ENCODE peak calls at places on chromosome 20, in four cellular contexts. One of them, this sample, is unnamed.

GRCh38 chr20:1275919-1276318 is 9.8 kb downstream of the SNPH start:
- DNase-seq in H1: no peak
- DNase-seq in K562: no peak
- DNase-seq in SK-N-SH: no peak
- DNase-seq in this sample: no peak

GRCh38 chr20:32017711-32018251 is 7.5 kb downstream of the CCM2L start:
- DNase-seq in H1: peak; percentile 85
- DNase-seq in SK-N-SH: peak; percentile 72
- DNase-seq in K562: peak; percentile 63
- DNase-seq in this sample: no peak

GRCh38 chr20:63258826-63259225 is 4.6 kb upstream of the NKAIN4 start:
- DNase-seq in SK-N-SH: no peak
- DNase-seq in K562: no peak
- DNase-seq in H1: no peak
- DNase-seq in this sample: no peak

GRCh38 chr20:36472656-36473071 is 68.7 kb upstream of the MYL9 start:
- DNase-seq in H1: no peak
- DNase-seq in K562: peak; percentile 73
- DNase-seq in SK-N-SH: no peak
- DNase-seq in this sample: no peak

GRCh38 chr20:58993332-58994248 is 12.5 kb downstream of the NELFCD start:
- DNase-seq in K562: no peak
- DNase-seq in SK-N-SH: no peak
- DNase-seq in H1: no peak
- DNase-seq in this sample: no peak

GRCh38 chr20:32878820-32879219 is 20.1 kb downstream of the EFCAB8 start:
- DNase-seq in K562: no peak
- DNase-seq in SK-N-SH: no peak
- DNase-seq in H1: no peak
- DNase-seq in this sample: no peak

GRCh38 chr20:14937021-14937420 is 599.6 kb upstream of the FLRT3 start:
- DNase-seq in H1: no peak
- DNase-seq in K562: no peak
- DNase-seq in SK-N-SH: no peak
- DNase-seq in this sample: no peak

GRCh38 chr20:1324598-1325172 is 4.3 kb downstream of the SDCBP2 start:
- DNase-seq in H1: no peak
- DNase-seq in SK-N-SH: no peak
- DNase-seq in K562: peak; percentile 31
- DNase-seq in this sample: no peak

GRCh38 chr20:63833776-63834544 is 2.9 kb upstream of the ZBTB46 start:
- DNase-seq in K562: no peak
- DNase-seq in H1: no peak
- DNase-seq in SK-N-SH: no peak
- DNase-seq in this sample: no peak

GRCh38 chr20:34947336-34947735 is 8.3 kb downstream of the GSS start:
- DNase-seq in K562: no peak
- DNase-seq in H1: no peak
- DNase-seq in SK-N-SH: no peak
- DNase-seq in this sample: no peak

GRCh38 chr20:62646851-62647520 is 4.7 kb downstream of the SLCO4A1 start:
- DNase-seq in SK-N-SH: no peak
- DNase-seq in H1: no peak
- DNase-seq in K562: no peak
- DNase-seq in this sample: no peak

GRCh38 chr20:40938020-40938419 is 90.6 kb upstream of the TOP1 start:
- DNase-seq in H1: no peak
- DNase-seq in SK-N-SH: no peak
- DNase-seq in K562: peak; percentile 65
- DNase-seq in this sample: no peak

GRCh38 chr20:62617711-62618483 is 24.4 kb upstream of the SLCO4A1 start:
- DNase-seq in H1: no peak
- DNase-seq in SK-N-SH: no peak
- DNase-seq in K562: no peak
- DNase-seq in this sample: no peak

GRCh38 chr20:32285621-32286334 is 8.3 kb downstream of the KIF3B start:
- DNase-seq in H1: no peak
- DNase-seq in K562: peak; percentile 68
- DNase-seq in SK-N-SH: no peak
- DNase-seq in this sample: peak; percentile 84

GRCh38 chr20:63534831-63535651 is 2.1 kb downstream of the PTK6 start:
- DNase-seq in H1: no peak
- DNase-seq in SK-N-SH: no peak
- DNase-seq in K562: no peak
- DNase-seq in this sample: no peak

GRCh38 chr20:64144144-64144912 is 19.9 kb upstream of the MYT1 start:
- DNase-seq in H1: no peak
- DNase-seq in SK-N-SH: no peak
- DNase-seq in K562: no peak
- DNase-seq in this sample: no peak

GRCh38 chr20:57514273-57514751 is 10.6 kb downstream of the CTCFL start:
- DNase-seq in K562: peak; percentile 41
- DNase-seq in H1: no peak
- DNase-seq in SK-N-SH: peak; percentile 77
- DNase-seq in this sample: no peak

GRCh38 chr20:25486377-25486776 is 78.9 kb downstream of the GINS1 start:
- DNase-seq in K562: no peak
- DNase-seq in H1: no peak
- DNase-seq in SK-N-SH: peak; percentile 61
- DNase-seq in this sample: no peak
- TF ChIP-seq NRF1 in K562: no peak
- TF ChIP-seq NRF1 in H1: no peak
- TF ChIP-seq NRF1 in SK-N-SH: no peak
- TF ChIP-seq NRF1 in this sample: no peak

DNA sequence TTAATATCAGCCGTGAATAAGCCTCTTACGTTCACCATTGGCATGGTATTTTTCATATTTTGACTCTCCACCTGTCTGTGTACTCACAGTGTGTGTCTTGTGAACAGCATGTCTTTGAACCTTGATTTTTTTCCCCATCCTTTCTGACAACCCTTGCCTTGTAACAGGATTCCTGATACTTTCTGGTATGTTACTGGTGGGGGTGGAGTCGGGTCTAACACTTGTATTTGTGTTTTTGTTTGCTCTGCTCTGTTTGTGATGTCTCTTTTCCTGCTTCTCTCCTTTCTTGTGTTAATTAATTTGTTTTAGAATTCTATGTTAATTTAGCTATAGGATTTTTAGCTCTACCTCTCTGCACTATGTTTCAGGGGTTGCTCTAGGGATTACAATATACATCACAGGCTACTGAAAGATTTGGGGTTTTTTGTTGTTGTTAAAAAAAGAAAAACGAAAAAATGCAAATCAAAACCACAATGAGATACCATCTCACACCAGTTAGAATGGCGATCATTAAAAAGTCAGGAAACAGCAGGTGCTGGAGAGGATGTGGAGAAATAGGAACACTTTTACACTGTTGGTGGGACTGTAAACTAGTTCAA is 245.1 kb downstream of the CDH4 start:
- DNase-seq in H1: no peak
- DNase-seq in K562: no peak
- DNase-seq in SK-N-SH: no peak
- DNase-seq in this sample: no peak
- TF ChIP-seq NRF1 in H1: no peak
- TF ChIP-seq NRF1 in K562: no peak
- TF ChIP-seq NRF1 in SK-N-SH: no peak
- TF ChIP-seq NRF1 in this sample: no peak

DNA sequence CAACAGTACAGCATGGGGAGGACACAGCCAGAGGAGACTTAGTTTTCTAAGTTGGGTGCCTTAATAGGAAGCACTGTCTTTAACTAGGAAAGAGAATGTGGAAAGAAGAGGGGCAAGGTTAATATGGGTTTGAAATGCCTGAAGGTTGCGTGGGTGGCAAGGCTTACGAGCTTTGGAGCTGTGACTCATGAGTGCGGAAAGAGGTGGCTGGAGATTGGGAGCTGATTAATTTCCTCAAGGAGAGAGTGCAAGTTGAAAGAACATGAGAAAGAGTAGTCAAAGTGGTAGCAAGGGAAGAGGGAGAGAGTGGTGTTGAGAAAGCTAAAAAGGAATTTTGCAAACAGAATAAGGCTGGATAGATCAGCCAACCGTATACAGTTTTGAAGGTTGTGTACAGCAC is 315.1 kb upstream of the PRND start:
- DNase-seq in SK-N-SH: no peak
- DNase-seq in K562: peak; percentile 22
- DNase-seq in H1: no peak
- DNase-seq in this sample: no peak
- TF ChIP-seq NRF1 in SK-N-SH: no peak
- TF ChIP-seq NRF1 in K562: no peak
- TF ChIP-seq NRF1 in H1: no peak
- TF ChIP-seq NRF1 in this sample: no peak

GRCh38 chr20:49612127-49612738 is 44.3 kb upstream of the PTGIS start:
- DNase-seq in K562: no peak
- DNase-seq in SK-N-SH: no peak
- DNase-seq in H1: no peak
- DNase-seq in this sample: no peak
- TF ChIP-seq NRF1 in K562: no peak
- TF ChIP-seq NRF1 in SK-N-SH: no peak
- TF ChIP-seq NRF1 in H1: no peak
- TF ChIP-seq NRF1 in this sample: no peak

GRCh38 chr20:56465997-56466396 is 2.4 kb upstream of the RTF2 start:
- DNase-seq in K562: no peak
- DNase-seq in SK-N-SH: no peak
- DNase-seq in H1: no peak
- DNase-seq in this sample: no peak
- TF ChIP-seq NRF1 in K562: no peak
- TF ChIP-seq NRF1 in SK-N-SH: no peak
- TF ChIP-seq NRF1 in H1: no peak
- TF ChIP-seq NRF1 in this sample: no peak

DNA sequence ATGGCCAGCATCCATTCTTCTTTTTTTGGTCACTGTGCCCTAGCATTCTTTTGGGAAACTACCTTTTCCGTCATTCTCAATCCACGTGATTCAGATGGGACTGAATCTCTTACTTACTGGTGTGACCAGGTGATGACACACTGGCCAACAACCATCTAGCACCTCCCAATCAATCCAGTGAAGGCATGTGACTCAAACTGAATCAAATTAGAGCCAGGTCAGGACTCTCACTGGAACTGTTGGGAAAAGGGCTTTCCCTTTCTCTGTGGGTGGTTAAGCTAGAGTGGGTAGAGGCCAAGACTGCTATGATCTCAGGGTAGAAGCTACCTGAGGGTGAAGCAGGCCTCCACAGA is 36.2 kb upstream of the ZMYND8 start:
- DNase-seq in SK-N-SH: no peak
- DNase-seq in K562: no peak
- DNase-seq in H1: no peak
- DNase-seq in this sample: no peak
- TF ChIP-seq NRF1 in SK-N-SH: no peak
- TF ChIP-seq NRF1 in K562: no peak
- TF ChIP-seq NRF1 in H1: no peak
- TF ChIP-seq NRF1 in this sample: no peak

GRCh38 chr20:60057123-60057865 is 99.1 kb downstream of the CDH26 start:
- DNase-seq in K562: peak; percentile 68
- DNase-seq in SK-N-SH: peak; percentile 78
- DNase-seq in H1: peak; percentile 44
- DNase-seq in this sample: peak; percentile 17
- TF ChIP-seq NRF1 in K562: no peak
- TF ChIP-seq NRF1 in SK-N-SH: no peak
- TF ChIP-seq NRF1 in H1: no peak
- TF ChIP-seq NRF1 in this sample: no peak

GRCh38 chr20:51372966-51373365 is 169.6 kb downstream of the NFATC2 start:
- DNase-seq in H1: no peak
- DNase-seq in SK-N-SH: no peak
- DNase-seq in K562: no peak
- DNase-seq in this sample: no peak

GRCh38 chr20:51372176-51372803 is 170.2 kb downstream of the NFATC2 start:
- DNase-seq in K562: peak; percentile 85
- DNase-seq in H1: peak; percentile 63
- DNase-seq in SK-N-SH: peak; percentile 86
- DNase-seq in this sample: no peak

GRCh38 chr20:51375561-51375960 is 167.0 kb downstream of the NFATC2 start:
- DNase-seq in K562: no peak
- DNase-seq in H1: no peak
- DNase-seq in SK-N-SH: no peak
- DNase-seq in this sample: no peak

GRCh38 chr20:51374961-51375360 is 167.6 kb downstream of the NFATC2 start:
- DNase-seq in K562: no peak
- DNase-seq in H1: no peak
- DNase-seq in SK-N-SH: no peak
- DNase-seq in this sample: no peak

GRCh38 chr20:51373713-51374481 is 168.6 kb downstream of the NFATC2 start:
- DNase-seq in H1: no peak
- DNase-seq in K562: peak; percentile 79
- DNase-seq in SK-N-SH: peak; percentile 71
- DNase-seq in this sample: no peak
- TF ChIP-seq NRF1 in H1: no peak
- TF ChIP-seq NRF1 in K562: no peak
- TF ChIP-seq NRF1 in SK-N-SH: no peak
- TF ChIP-seq NRF1 in this sample: no peak

DNA sequence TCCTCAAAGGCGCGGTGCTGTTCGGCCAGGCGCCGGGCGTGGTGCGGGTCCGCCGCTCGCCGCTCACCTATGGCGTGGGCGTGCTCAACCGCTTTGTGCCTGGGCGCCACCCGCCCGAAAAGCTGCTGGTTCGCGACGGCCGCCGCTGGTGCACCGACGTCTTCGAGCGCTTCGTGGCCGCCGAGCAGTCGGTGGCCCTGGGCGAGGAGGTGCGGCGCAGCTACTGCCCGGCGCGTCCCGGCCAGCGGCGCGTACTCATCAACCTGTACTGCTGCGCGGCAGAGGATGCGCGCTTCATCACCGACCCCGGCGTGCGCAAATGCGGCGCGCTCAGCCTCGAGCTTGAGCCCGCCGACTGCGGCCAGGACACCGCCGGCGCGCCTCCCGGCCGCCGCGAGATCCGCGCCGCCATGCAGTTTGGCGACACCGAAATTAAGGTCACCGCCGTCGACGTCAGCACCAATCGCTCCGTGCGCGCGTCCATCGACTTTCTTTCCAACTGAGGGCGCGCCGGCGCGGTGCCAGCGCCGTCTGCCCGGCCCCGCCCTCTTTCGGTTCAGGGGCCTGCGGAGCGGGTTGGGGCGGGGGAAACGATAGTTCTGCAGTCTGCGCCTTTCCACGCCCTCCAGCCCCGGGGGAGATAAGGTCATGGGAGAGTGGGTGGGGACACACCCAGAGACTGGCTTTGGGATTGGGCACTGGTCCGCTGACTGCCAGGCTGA is 15.7 kb downstream of the ADISSP start:
- DNase-seq in SK-N-SH: peak; percentile 56
- DNase-seq in K562: no peak
- DNase-seq in H1: peak; percentile 60
- DNase-seq in this sample: no peak
- TF ChIP-seq NRF1 in SK-N-SH: no peak
- TF ChIP-seq NRF1 in K562: no peak
- TF ChIP-seq NRF1 in H1: peak; percentile 15
- TF ChIP-seq NRF1 in this sample: no peak

This sample was measured in GM12878.